ENCODE peak calls at places on chromosomes 11 and 22, in four cellular contexts. A is coronary artery, N is mesothelial cell of epicardium, B is kidney epithelial cell. Q is an unnamed sample.

GRCh38 chr11:17697175-17697949 is 22.0 kb upstream of the MYOD1 start:
- DNase-seq in B (no peak), N (no peak), A (no peak), Q (no peak)

GRCh38 chr11:808427-809286 is 1.1 kb upstream of the RPLP2 start:
- DNase-seq in A (no peak), B (no peak), N (no peak), Q (no peak)

GRCh38 chr11:113675003-113675471 is 31.1 kb downstream of the TMPRSS5 start:
- DNase-seq in B (peak), N (no peak), A (peak), Q (no peak)

GRCh38 chr11:71293961-71294782 is 41.8 kb upstream of the SHANK2 start:
- DNase-seq in N (peak), B (no peak), A (peak), Q (no peak)

GRCh38 chr11:16126361-16126760 is 230.0 kb downstream of the SOX6 start:
- DNase-seq in B (no peak), N (no peak), A (no peak), Q (no peak)

GRCh38 chr11:11403763-11404725 is 51.0 kb upstream of the CSNK2A3 start:
- DNase-seq in B (no peak), A (no peak), N (peak), Q (no peak)

GRCh38 chr11:64918056-64918455 is 1.0 kb upstream of the ATG2A start:
- DNase-seq in N (no peak), B (no peak), A (no peak), Q (no peak)

GRCh38 chr11:108698844-108699642 is 34.2 kb downstream of the DDX10 start:
- DNase-seq in N (no peak), A (no peak), B (no peak), Q (no peak)

GRCh38 chr11:127338380-127339259 is 338.1 kb upstream of the KIRREL3 start:
- DNase-seq in A (no peak), B (no peak), N (no peak), Q (no peak)

GRCh38 chr22:50716291-50717024 is 21.5 kb upstream of the ACR start:
- DNase-seq in N (no peak), B (no peak), A (no peak), Q (no peak)

GRCh38 chr11:10654211-10655150 is 39.1 kb downstream of the IRAG1 start:
- DNase-seq in A (no peak), B (no peak), N (no peak), Q (peak)

GRCh38 chr11:13778345-13778744 is 109.9 kb downstream of the FAR1 start:
- DNase-seq in B (no peak), A (no peak), N (no peak), Q (no peak)

GRCh38 chr11:13775471-13775870 is 107.0 kb downstream of the FAR1 start:
- DNase-seq in A (no peak), B (no peak), N (no peak), Q (no peak)

GRCh38 chr11:13772223-13773046 is 104.0 kb downstream of the FAR1 start:
- DNase-seq in N (no peak), B (peak), A (no peak), Q (no peak)

GRCh38 chr11:13777341-13777985 is 109.0 kb downstream of the FAR1 start:
- DNase-seq in N (no peak), B (no peak), A (no peak), Q (no peak)

GRCh38 chr11:13776134-13776815 is 107.8 kb downstream of the FAR1 start:
- DNase-seq in A (no peak), N (no peak), B (no peak), Q (no peak)
- TF ChIP-seq CTCF in A (no peak), N (no peak), B (peak), Q (no peak)

DNA sequence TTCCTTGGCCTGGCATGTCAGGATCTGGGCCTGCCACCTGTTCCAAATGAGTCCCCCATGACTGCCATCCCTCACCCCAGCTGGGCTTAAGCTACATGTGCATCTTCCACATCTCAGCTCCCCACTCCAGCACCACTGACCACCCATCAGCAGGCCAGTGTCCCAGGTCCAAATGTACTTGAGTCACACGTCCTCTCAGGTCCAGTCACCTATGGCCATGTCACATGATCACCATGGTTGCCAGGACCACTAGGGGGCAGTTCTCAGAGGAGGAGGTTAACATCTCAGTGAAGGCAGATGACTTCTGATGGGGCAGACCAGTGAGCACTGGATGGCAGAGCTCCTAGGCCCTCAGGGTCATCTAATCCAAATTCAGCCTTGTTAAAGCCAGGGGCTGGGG is 41.9 kb upstream of the WNT11 start:
- DNase-seq in N (no peak), A (no peak), B (no peak), Q (no peak)
- TF ChIP-seq CTCF in N (no peak), A (no peak), B (peak), Q (no peak)

GRCh38 chr11:20132667-20133039 is 27.6 kb downstream of the DBX1 start:
- DNase-seq in N (no peak), A (no peak), B (no peak), Q (no peak)
- TF ChIP-seq CTCF in N (no peak), A (no peak), B (no peak), Q (no peak)

GRCh38 chr22:35719212-35719869 is 1.7 kb downstream of the APOL5 start:
- DNase-seq in N (no peak), A (no peak), B (no peak), Q (no peak)
- TF ChIP-seq CTCF in N (no peak), A (no peak), B (no peak), Q (no peak)

DNA sequence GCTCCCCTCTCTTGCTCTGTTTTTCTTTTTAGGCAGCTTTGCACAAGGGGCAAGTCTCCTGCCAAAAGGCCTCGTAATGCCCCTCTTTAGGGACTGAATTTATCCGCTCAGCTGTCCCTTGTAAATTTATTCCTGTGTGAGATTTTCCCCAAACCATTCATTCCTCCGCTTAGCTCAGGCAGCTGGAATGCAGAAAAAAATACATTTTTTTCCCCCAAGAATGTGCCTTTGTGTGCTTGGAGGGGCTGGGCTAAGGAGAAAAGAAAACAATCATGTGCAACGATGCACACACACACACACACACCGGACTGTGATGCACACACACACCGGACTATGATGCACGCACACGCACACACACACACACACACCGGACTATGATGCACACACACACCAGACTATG is 196.8 kb downstream of the SNX19 start:
- DNase-seq in B (no peak), N (no peak), A (no peak), Q (no peak)
- TF ChIP-seq CTCF in B (no peak), N (no peak), A (no peak), Q (no peak)